ENCODE peak calls at places on chromosomes 5 and 9, in five cellular contexts. U, Y, Z, H and E are unnamed samples.

GRCh38 chr9:120931278-120932085 is 4.9 kb upstream of the TRAF1 start:
- DNase-seq in U (peak), Y (no peak), Z (no peak), H (peak), E (no peak)

GRCh38 chr9:98479967-98480847 is 224.8 kb upstream of the TBC1D2 start:
- DNase-seq in U (no peak), Y (no peak), Z (no peak), H (no peak), E (no peak)

GRCh38 chr5:109529987-109530386 is 120.2 kb upstream of the PJA2 start:
- DNase-seq in U (no peak), Y (no peak), Z (no peak), H (no peak), E (no peak)

GRCh38 chr5:20554001-20554400 is 566.0 kb upstream of the CDH18 start:
- DNase-seq in U (no peak), Y (no peak), Z (no peak), H (no peak), E (no peak)

GRCh38 chr5:138461343-138462125 is 3.7 kb upstream of the EGR1 start:
- DNase-seq in U (no peak), Y (peak), Z (no peak), H (no peak), E (peak)

GRCh38 chr9:93143830-93144530 is 9.9 kb upstream of the NINJ1 start:
- DNase-seq in U (peak), Y (no peak), Z (no peak), H (peak), E (no peak)

GRCh38 chr5:125575561-125576504 is 829.4 kb upstream of the ZNF608 start:
- DNase-seq in U (no peak), Y (no peak), Z (no peak), H (no peak), E (no peak)

GRCh38 chr5:95835682-95836405 is 13.3 kb upstream of the GLRX start:
- DNase-seq in U (peak), Y (no peak), Z (no peak), H (no peak), E (no peak)

GRCh38 chr9:131366745-131367401 is 27.0 kb upstream of the PRRC2B start:
- DNase-seq in U (no peak), Y (no peak), Z (peak), H (peak), E (peak)

GRCh38 chr9:77679088-77679487 is 31.0 kb upstream of the GNA14 start:
- DNase-seq in U (no peak), Y (no peak), Z (no peak), H (no peak), E (no peak)

GRCh38 chr5:54194326-54194725 is 116.0 kb downstream of the ARL15 start:
- DNase-seq in U (no peak), Y (no peak), Z (no peak), H (no peak), E (no peak)

GRCh38 chr5:116652903-116653302 is 78.3 kb upstream of the SEMA6A start:
- DNase-seq in U (no peak), Y (no peak), Z (no peak), H (no peak), E (no peak)

GRCh38 chr5:149956685-149957084 is 3.9 kb upstream of the SLC26A2 start:
- DNase-seq in U (no peak), Y (no peak), Z (no peak), H (no peak), E (no peak)

GRCh38 chr5:83528439-83528769 is 56.9 kb downstream of the VCAN start:
- DNase-seq in U (no peak), Y (no peak), Z (no peak), H (no peak), E (no peak)

GRCh38 chr9:3968891-3969290 is 331.0 kb downstream of the GLIS3 start:
- DNase-seq in U (no peak), Y (no peak), Z (no peak), H (no peak), E (no peak)

GRCh38 chr5:124728331-124729307 is 17.8 kb downstream of the ZNF608 start:
- DNase-seq in U (no peak), Y (no peak), Z (no peak), H (no peak), E (no peak)

GRCh38 chr5:39501403-39501802 is 76.6 kb upstream of the DAB2 start:
- DNase-seq in U (peak), Y (no peak), Z (peak), H (no peak), E (no peak)
- H3K27ac ChIP-seq in U (no peak), Y (no peak), Z (peak), H (no peak), E (peak)

GRCh38 chr9:112755059-112755458 is 4.5 kb downstream of the SNX30 start:
- DNase-seq in U (no peak), Y (no peak), Z (no peak), H (no peak), E (no peak)
- H3K27ac ChIP-seq in U (peak), Y (peak), Z (peak), H (no peak), E (no peak)

DNA sequence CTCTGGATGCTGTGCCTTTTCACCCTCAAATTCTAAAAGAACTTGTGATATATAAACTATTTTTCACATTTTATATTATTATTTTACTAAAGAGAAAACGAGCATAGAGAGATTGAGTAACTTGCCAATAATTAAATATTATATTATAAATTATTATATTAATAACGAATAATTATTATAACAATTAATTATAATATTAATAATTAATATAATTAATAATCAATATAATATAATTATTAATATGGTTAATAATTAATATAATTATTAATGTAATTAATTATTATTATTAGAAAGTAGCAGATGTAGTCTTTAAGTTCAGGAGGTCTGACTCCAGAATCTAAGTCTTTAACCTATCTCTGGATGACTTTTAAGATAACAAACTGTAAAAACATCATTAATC is 20.1 kb downstream of the OR2Y1 start:
- DNase-seq in U (no peak), Y (no peak), Z (no peak), H (no peak), E (no peak)
- H3K27ac ChIP-seq in U (no peak), Y (no peak), Z (no peak), H (no peak), E (no peak)

GRCh38 chr5:137143244-137143605 is 355.9 kb downstream of the SPOCK1 start:
- DNase-seq in U (no peak), Y (no peak), Z (no peak), H (no peak), E (no peak)

GRCh38 chr5:137144656-137145055 is 354.5 kb downstream of the SPOCK1 start:
- DNase-seq in U (no peak), Y (no peak), Z (no peak), H (no peak), E (no peak)

GRCh38 chr5:137141779-137142178 is 357.3 kb downstream of the SPOCK1 start:
- DNase-seq in U (no peak), Y (no peak), Z (no peak), H (no peak), E (no peak)

GRCh38 chr5:137145726-137146125 is 353.4 kb downstream of the SPOCK1 start:
- DNase-seq in U (no peak), Y (no peak), Z (no peak), H (no peak), E (no peak)

GRCh38 chr5:137142371-137143243 is 356.5 kb downstream of the SPOCK1 start:
- DNase-seq in U (peak), Y (no peak), Z (peak), H (no peak), E (peak)
- H3K27ac ChIP-seq in U (peak), Y (no peak), Z (peak), H (no peak), E (no peak)

GRCh38 chr9:5621327-5621726 is 7.6 kb upstream of the RIC1 start:
- DNase-seq in U (no peak), Y (no peak), Z (no peak), H (no peak), E (no peak)
- H3K27ac ChIP-seq in U (peak), Y (no peak), Z (no peak), H (no peak), E (no peak)

GRCh38 chr9:136372561-136373299 is 739 bp downstream of the CARD9 start:
- DNase-seq in U (peak), Y (peak), Z (peak), H (peak), E (peak)
- H3K27ac ChIP-seq in U (no peak), Y (peak), Z (no peak), H (no peak), E (no peak)

DNA sequence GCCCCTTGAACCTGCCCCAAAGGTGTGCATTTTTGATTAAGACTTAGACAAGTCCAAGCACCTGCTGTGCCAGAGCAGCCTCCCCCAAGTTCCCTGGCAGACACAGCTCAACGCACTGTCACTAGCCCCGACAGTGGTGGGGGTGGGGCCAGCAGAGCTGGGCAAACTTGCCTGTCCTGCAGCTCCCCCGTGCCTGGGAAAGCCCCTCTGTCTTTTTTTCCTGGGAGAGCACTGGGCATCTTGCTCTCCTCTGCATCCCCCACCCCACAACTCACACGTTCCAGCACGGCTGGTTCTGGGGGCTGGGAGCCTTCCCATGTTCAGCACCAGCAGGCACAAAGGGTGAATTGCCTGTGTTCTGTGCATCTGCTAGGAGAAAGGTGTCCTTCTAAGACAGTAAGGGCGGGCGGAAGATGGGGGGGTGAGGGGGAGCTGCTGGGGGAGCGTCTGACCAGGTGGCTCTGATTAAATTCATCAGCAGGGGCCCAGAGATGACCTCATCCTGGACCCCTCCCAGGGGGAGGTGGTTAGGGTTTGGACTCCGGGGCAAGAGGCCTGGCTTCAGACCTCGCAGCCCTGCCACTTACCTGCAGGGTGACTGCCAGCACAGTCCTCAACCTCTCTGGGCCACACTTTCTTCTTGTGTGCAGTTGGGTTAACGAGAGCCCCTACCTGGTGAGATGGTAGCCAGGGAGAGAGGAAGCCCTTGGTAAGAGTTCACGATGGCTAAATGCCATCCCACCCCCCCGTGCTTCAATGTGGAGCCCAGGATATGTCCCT is 23.6 kb downstream of the HMCN2 start:
- DNase-seq in U (no peak), Y (peak), Z (no peak), H (no peak), E (no peak)
- H3K27ac ChIP-seq in U (no peak), Y (no peak), Z (peak), H (no peak), E (no peak)

GRCh38 chr5:135232958-135233357 is 166.1 kb downstream of the MACROH2A1 start:
- DNase-seq in U (peak), Y (peak), Z (no peak), H (no peak), E (no peak)
- H3K27ac ChIP-seq in U (peak), Y (no peak), Z (no peak), H (no peak), E (no peak)

DNA sequence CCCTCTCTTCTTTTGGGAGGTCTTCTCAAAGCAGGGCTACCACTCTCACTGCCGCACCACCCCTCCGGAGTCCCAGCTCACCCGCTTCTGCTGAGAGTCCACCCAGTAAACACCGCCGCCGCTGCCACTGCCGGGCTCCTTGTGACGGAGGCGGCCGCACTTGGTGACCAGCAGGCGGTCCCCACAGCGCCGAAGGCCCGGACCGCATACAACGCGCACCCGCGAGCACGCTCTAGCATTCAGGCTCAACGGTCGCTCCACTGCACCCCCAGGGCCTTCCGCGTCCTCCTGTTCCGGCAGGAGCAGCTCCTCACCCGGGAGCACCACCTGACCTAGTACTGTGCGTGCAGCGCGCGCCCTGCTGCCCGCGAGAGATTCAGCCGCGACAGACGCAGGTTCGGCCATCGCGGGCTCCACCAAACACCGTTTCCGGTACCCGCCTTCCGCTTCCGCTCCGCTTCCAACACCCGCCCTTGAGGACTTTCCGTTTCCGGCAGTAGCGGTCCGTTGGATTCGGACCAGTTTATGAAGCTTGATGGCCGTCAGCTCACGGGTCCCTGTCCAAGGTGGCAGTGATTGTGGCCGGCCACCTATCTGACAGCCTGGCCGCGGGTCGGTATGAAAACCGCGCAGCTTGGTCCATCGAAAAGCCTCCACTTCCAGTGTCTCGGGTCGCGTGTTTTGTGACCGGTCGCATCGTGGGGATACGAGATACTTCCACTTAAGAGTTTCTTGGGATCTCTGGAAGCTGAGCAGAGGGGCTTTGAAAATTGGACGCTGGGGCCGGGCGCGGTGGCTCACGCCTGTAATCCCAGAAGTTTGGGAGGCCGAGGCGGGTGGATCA is at the start of gene EXOSC3:
- DNase-seq in U (peak), Y (peak), Z (peak), H (peak), E (peak)
- H3K27ac ChIP-seq in U (peak), Y (peak), Z (peak), H (peak), E (peak)

GRCh38 chr9:116792271-116792670 is 105.2 kb downstream of the TRIM32 start:
- DNase-seq in U (no peak), Y (no peak), Z (no peak), H (no peak), E (no peak)

GRCh38 chr9:116798521-116798920 is 111.4 kb downstream of the TRIM32 start:
- DNase-seq in U (no peak), Y (no peak), Z (no peak), H (no peak), E (no peak)

GRCh38 chr9:116796669-116797068 is 109.6 kb downstream of the TRIM32 start:
- DNase-seq in U (no peak), Y (no peak), Z (no peak), H (no peak), E (no peak)

GRCh38 chr9:116800074-116800473 is 113.0 kb downstream of the TRIM32 start:
- DNase-seq in U (no peak), Y (no peak), Z (no peak), H (no peak), E (no peak)

DNA sequence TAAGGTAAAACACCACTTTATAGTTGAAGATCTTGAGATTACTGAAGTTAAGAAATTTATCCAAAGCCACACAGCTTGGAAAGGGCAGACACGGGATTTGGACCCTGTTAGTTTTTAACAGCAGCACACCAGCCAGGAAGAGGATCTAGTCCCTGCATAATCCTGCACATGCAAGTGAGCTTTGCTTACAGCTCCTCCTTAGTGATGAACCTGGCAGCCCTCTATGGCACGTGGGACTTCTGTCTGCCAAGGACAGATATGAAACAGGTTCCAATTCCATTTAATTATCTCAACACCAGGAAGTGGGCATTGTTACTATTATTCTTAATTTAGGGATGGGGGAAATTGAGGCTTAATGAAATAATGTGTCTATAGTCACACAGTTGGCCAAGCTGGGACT is 108.8 kb downstream of the TRIM32 start:
- DNase-seq in U (no peak), Y (no peak), Z (no peak), H (no peak), E (no peak)
- H3K27ac ChIP-seq in U (no peak), Y (no peak), Z (no peak), H (no peak), E (no peak)